ENCODE peak calls at places on chromosomes 6 and 20, in eight cellular contexts. U, O, C, Q, V, D, I and G are unnamed samples.

GRCh38 chr6:142300758-142301251 is 1.0 kb upstream of the ADGRG6 start:
- DNase-seq in Q (peak; percentile 55), C (peak; percentile 35), D (no peak), O (peak; percentile 73), I (no peak), U (peak; percentile 45), V (no peak), G (no peak)

GRCh38 chr6:16633961-16634360 is 127.3 kb downstream of the ATXN1 start:
- DNase-seq in C (no peak), I (no peak), V (no peak), O (no peak), U (no peak), D (no peak), Q (no peak), G (no peak)

GRCh38 chr6:170129691-170130171 is 161.1 kb downstream of the DLL1 start:
- DNase-seq in D (no peak), I (no peak), O (peak; percentile 38), C (peak; percentile 62), U (peak; percentile 77), V (no peak), Q (no peak), G (peak; percentile 84)

GRCh38 chr6:72084992-72085569 is 198.7 kb downstream of the RIMS1 start:
- DNase-seq in C (peak; percentile 57), Q (peak; percentile 47), U (no peak), V (peak; percentile 37), O (peak; percentile 45), D (no peak), I (peak; percentile 47), G (no peak)

GRCh38 chr20:49552007-49552406 is 15.9 kb downstream of the PTGIS start:
- DNase-seq in D (no peak), V (no peak), Q (no peak), I (no peak), C (no peak), U (no peak), O (no peak), G (no peak)

GRCh38 chr6:12709116-12709515 is 7.5 kb upstream of the PHACTR1 start:
- DNase-seq in U (no peak), C (no peak), O (peak; percentile 67), I (no peak), Q (no peak), V (no peak), D (no peak), G (no peak)

GRCh38 chr6:3001773-3002293 is 2.1 kb downstream of the NQO2 start:
- DNase-seq in V (peak; percentile 18), C (peak; percentile 82), U (no peak), O (peak; percentile 81), Q (peak; percentile 75), I (no peak), D (no peak), G (no peak)

GRCh38 chr6:24004659-24005058 is 121.4 kb upstream of the NRSN1 start:
- DNase-seq in D (no peak), I (no peak), V (no peak), C (peak; percentile 22), U (no peak), O (no peak), Q (no peak), G (no peak)

GRCh38 chr20:44886276-44886671 is 769 bp downstream of the YWHAB start:
- DNase-seq in U (no peak), O (peak; percentile 19), I (no peak), Q (no peak), C (peak; percentile 46), D (no peak), V (no peak), G (no peak)

GRCh38 chr6:41039060-41039998 is at the start of gene UNC5CL:
- DNase-seq in Q (peak; percentile 15), C (peak; percentile 87), O (peak; percentile 30), I (no peak), V (peak; percentile 67), U (peak; percentile 60), D (peak; percentile 23), G (no peak)

GRCh38 chr6:114740547-114740946 is 397.7 kb upstream of the HS3ST5 start:
- DNase-seq in D (no peak), C (no peak), Q (no peak), V (no peak), O (no peak), I (no peak), U (no peak), G (no peak)

GRCh38 chr6:150002710-150003109 is 22.6 kb downstream of the RAET1L start:
- DNase-seq in Q (no peak), O (no peak), V (no peak), I (no peak), D (no peak), U (no peak), C (no peak), G (peak; percentile 57)

GRCh38 chr6:140052757-140053729 is 678.6 kb upstream of the CITED2 start:
- DNase-seq in D (no peak), C (peak; percentile 30), I (no peak), V (peak; percentile 4), Q (peak; percentile 55), O (peak; percentile 61), U (no peak), G (no peak)

GRCh38 chr6:5107332-5107731 is 22.2 kb downstream of the PPP1R3G start:
- DNase-seq in C (no peak), U (no peak), Q (no peak), O (no peak), I (no peak), V (no peak), D (no peak), G (peak; percentile 49)